ENCODE peak calls at places on chromosomes 3 and 15, in four cellular contexts. I is hepatocyte, L is stomach, E is A549. G is an unnamed sample. For H3K4me1, the result is how much of the 10 kb centered on the place peaks cover.

GRCh38 chr3:47344971-47345370 is 35.9 kb upstream of the PTPN23 start:
- DNase-seq in E (no peak), L (no peak), I (no peak), G (peak)

GRCh38 chr3:105877625-105877913 is 8.8 kb upstream of the CBLB start:
- DNase-seq in I (no peak), E (no peak), L (no peak), G (no peak)

GRCh38 chr3:41460736-41461135 is 261.4 kb downstream of the CTNNB1 start:
- DNase-seq in E (no peak), L (no peak), I (no peak), G (no peak)

GRCh38 chr3:144272715-144273114 is 301.1 kb downstream of the DIPK2A start:
- DNase-seq in E (no peak), L (no peak), I (no peak), G (no peak)

GRCh38 chr3:78907367-78907766 is 860.4 kb downstream of the ROBO1 start:
- DNase-seq in L (no peak), I (no peak), E (no peak), G (no peak)

GRCh38 chr3:112002458-112002971 is 3.8 kb downstream of the TAGLN3 start:
- DNase-seq in E (no peak), I (no peak), L (no peak), G (no peak)

GRCh38 chr3:143035466-143036214 is 34.3 kb downstream of the U2SURP start:
- DNase-seq in I (no peak), L (no peak), E (no peak), G (no peak)

GRCh38 chr3:32305477-32305876 is 67.0 kb downstream of the CMTM8 start:
- DNase-seq in I (no peak), L (no peak), E (no peak), G (no peak)

GRCh38 chr3:98581474-98581873 is 11.9 kb downstream of the CPOX start:
- DNase-seq in L (no peak), I (no peak), E (no peak), G (no peak)

GRCh38 chr3:186526256-186526606 is 17.9 kb downstream of the CRYGS start:
- DNase-seq in L (no peak), E (no peak), I (no peak), G (no peak)

GRCh38 chr15:52765779-52766178 is 24.4 kb downstream of the ONECUT1 start:
- DNase-seq in L (no peak), E (peak), I (no peak), G (no peak)

GRCh38 chr3:183313764-183314163 is 60.7 kb downstream of the B3GNT5 start:
- DNase-seq in I (no peak), E (no peak), L (no peak), G (no peak)

GRCh38 chr3:9916734-9917680 is at the start of gene IL17RC:
- DNase-seq in L (peak), E (peak), I (peak), G (peak)

GRCh38 chr3:25385807-25386512 is 42.1 kb upstream of the RARB start:
- DNase-seq in I (peak), L (no peak), E (no peak), G (no peak)

GRCh38 chr3:119664850-119665379 is 4.5 kb upstream of the POPDC2 start:
- DNase-seq in E (peak), I (peak), L (no peak), G (no peak)

GRCh38 chr3:116029286-116029685 is 406.0 kb downstream of the GAP43 start:
- DNase-seq in I (no peak), E (no peak), L (no peak), G (no peak)

GRCh38 chr3:56884387-56884786 is 82.6 kb upstream of the ARHGEF3 start:
- DNase-seq in I (no peak), E (no peak), L (no peak), G (no peak)

GRCh38 chr3:178308696-178309278 is 227.4 kb upstream of the KCNMB2 start:
- DNase-seq in I (no peak), E (no peak), L (no peak), G (no peak)

GRCh38 chr15:90013503-90013937 is 12.4 kb downstream of the ZNF710 start:
- DNase-seq in I (no peak), E (no peak), L (no peak), G (no peak)

GRCh38 chr3:4401441-4401840 is 65.6 kb downstream of the SUMF1 start:
- DNase-seq in E (no peak), L (no peak), I (peak), G (no peak)

GRCh38 chr3:88059380-88060160 is 515 bp downstream of the ZNF654 start:
- DNase-seq in I (no peak), E (no peak), L (no peak), G (no peak)

GRCh38 chr15:101240364-101240763 is 11.5 kb downstream of the CHSY1 start:
- DNase-seq in E (no peak), L (no peak), I (no peak), G (no peak)
- H3K4me3 ChIP-seq in E (no peak), L (no peak), I (no peak), G (no peak)

GRCh38 chr3:37923576-37923926 is 61.9 kb downstream of the CTDSPL start:
- DNase-seq in E (no peak), L (no peak), I (no peak), G (no peak)
- H3K4me1 ChIP-seq in E (under half), L (under half), I (under half), G (under half)

GRCh38 chr3:43695443-43695842 is 4.7 kb downstream of the ABHD5 start:
- DNase-seq in I (no peak), E (no peak), L (no peak), G (no peak)
- H3K27ac ChIP-seq in I (peak), E (no peak), L (no peak), G (no peak)

DNA sequence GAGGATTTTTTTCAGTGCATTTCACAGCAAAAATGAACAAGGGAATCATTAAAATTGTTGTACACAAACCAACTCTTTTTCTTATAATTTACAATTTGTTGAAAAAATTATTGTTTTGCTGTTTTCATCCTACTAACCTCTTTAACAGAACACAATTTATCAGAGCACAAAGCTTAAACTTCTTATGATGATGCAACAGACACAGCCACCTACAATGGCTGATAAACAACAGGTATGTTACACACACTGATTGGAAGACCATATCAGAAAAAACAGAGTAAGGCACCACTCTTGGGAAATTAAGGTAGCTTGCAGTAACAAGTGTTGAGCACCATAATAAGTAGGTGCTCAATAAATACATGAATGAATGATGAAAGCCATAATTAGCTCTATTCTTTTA is 8.9 kb upstream of the SNX4 start:
- DNase-seq in L (no peak), I (no peak), E (no peak), G (no peak)
- H3K4me3 ChIP-seq in L (no peak), I (no peak), E (no peak), G (no peak)

GRCh38 chr15:63894662-63894949 is 60.9 kb upstream of the HERC1 start:
- DNase-seq in I (no peak), E (no peak), L (no peak), G (no peak)
- H3K4me1 ChIP-seq in I (under half), E (under half), L (under half), G (under half)

GRCh38 chr3:133744241-133744640 is 2.0 kb upstream of the TF start:
- DNase-seq in I (no peak), L (no peak), E (no peak), G (no peak)
- H3K27ac ChIP-seq in I (no peak), L (no peak), E (no peak), G (no peak)

DNA sequence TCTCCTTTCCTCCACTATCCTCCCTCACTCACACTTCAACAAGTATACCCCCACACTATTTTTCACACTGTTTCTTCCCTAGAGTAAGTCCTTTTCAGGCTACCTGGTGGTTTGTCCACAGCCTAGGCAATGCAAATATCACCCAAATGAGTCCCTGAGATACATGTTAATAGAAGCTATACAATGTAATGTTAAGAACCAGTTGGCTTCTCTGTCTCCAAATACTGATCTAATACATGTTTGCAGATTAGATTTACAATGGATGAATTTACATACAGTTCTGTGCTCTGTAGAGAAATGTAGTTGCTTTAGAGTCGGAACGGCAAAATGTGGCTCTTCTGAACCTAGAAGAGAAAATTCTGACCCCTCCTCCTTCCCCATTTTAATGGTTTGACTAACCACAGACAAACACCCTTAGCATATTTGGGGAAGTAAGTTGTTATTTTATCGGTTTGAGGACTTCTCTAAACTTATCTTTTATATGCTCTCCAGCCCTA is 63.6 kb upstream of the MBNL1 start:
- DNase-seq in E (no peak), L (no peak), I (no peak), G (no peak)
- H3K4me3 ChIP-seq in E (no peak), L (peak), I (no peak), G (peak)

DNA sequence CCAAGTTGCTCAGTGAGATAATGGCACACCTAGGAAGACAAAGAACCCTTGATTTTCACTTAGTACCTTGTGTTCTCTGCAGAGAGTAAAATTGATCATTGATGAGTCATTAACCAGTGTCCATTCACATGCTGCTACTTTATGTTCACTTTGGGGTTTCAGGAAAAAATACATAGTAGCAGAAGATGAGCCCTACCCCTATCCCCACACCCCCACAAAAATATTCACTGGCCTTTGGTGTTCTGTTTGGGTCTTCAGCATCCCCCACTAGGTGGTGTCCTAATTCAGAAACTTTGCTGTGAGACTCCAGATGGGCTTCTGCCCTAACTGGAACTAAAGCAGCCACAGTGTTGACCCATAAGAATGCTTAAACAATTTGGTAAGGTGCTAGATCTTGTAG is 178.8 kb downstream of the KLHL25 start:
- DNase-seq in E (peak), L (no peak), I (peak), G (no peak)
- H3K4me1 ChIP-seq in E (half or more), L (half or more), I (under half), G (under half)